ENCODE peak calls at places on chromosomes 7 and 10, in five cellular contexts. O, T, R, X and I are unnamed samples.

GRCh38 chr10:52170776-52171175 is 143.3 kb upstream of the DKK1 start:
- DNase-seq in T (no peak), O (no peak), X (no peak), R (no peak), I (no peak)

GRCh38 chr10:71521504-71522290 is 125.0 kb downstream of the CDH23 start:
- DNase-seq in R (no peak), T (no peak), O (no peak), X (no peak), I (no peak)

GRCh38 chr7:8065356-8065813 is 96.8 kb downstream of the GLCCI1 start:
- DNase-seq in R (no peak), O (no peak), T (no peak), X (no peak), I (no peak)

GRCh38 chr7:43071604-43072003 is 40.8 kb upstream of the HECW1 start:
- DNase-seq in R (no peak), T (no peak), X (no peak), O (no peak), I (no peak)

GRCh38 chr10:15344876-15345285 is 26.2 kb downstream of the FAM171A1 start:
- DNase-seq in T (no peak), R (no peak), X (no peak), O (no peak), I (no peak)

GRCh38 chr7:140478361-140479061 is 794 bp downstream of the MKRN1 start:
- DNase-seq in T (peak; percentile 70), X (peak; percentile 31), R (no peak), O (peak; percentile 41), I (no peak)

GRCh38 chr10:17113889-17114288 is 15.7 kb downstream of the CUBN start:
- DNase-seq in O (peak; percentile 37), T (peak; percentile 71), X (no peak), R (no peak), I (peak; percentile 27)

GRCh38 chr10:125037145-125037544 is 95.2 kb downstream of the ZRANB1 start:
- DNase-seq in R (no peak), T (no peak), X (peak; percentile 81), O (peak; percentile 57), I (no peak)

GRCh38 chr7:124532166-124532565 is 233.4 kb downstream of the GPR37 start:
- DNase-seq in T (no peak), O (no peak), X (no peak), R (no peak), I (no peak)

GRCh38 chr7:105887569-105888199 is 11.3 kb upstream of the ATXN7L1 start:
- DNase-seq in X (peak; percentile 32), T (no peak), O (no peak), R (no peak), I (no peak)

GRCh38 chr7:74452748-74453320 is 872 bp upstream of the GTF2IRD1 start:
- DNase-seq in X (no peak), O (peak; percentile 82), T (peak; percentile 88), R (no peak), I (no peak)

GRCh38 chr10:33749809-33750208 is 415.3 kb upstream of the NRP1 start:
- DNase-seq in R (no peak), X (no peak), T (no peak), O (no peak), I (no peak)

GRCh38 chr10:98225000-98225399 is 43.0 kb downstream of the LOXL4 start:
- DNase-seq in O (no peak), R (no peak), T (no peak), X (no peak), I (no peak)

GRCh38 chr7:26397786-26398435 is 106.2 kb downstream of the SNX10 start:
- DNase-seq in R (no peak), O (no peak), X (peak; percentile 23), T (no peak), I (no peak)

GRCh38 chr7:100677308-100678095 is 4.0 kb downstream of the GNB2 start:
- DNase-seq in R (no peak), O (peak; percentile 27), T (no peak), X (no peak), I (no peak)

GRCh38 chr7:152189026-152189425 is 163.6 kb downstream of the GALNT11 start:
- DNase-seq in X (no peak), T (no peak), O (no peak), R (no peak), I (no peak)

GRCh38 chr7:102260856-102261255 is 25.8 kb upstream of the SH2B2 start:
- DNase-seq in O (peak; percentile 36), T (no peak), X (no peak), R (no peak), I (no peak)

GRCh38 chr10:99234739-99235468 is 748 bp downstream of the HPSE2 start:
- DNase-seq in O (no peak), T (no peak), R (no peak), X (no peak), I (no peak)

GRCh38 chr7:30929686-30930085 is 18.0 kb downstream of the AQP1 start:
- DNase-seq in O (no peak), T (peak; percentile 48), R (no peak), X (no peak), I (no peak)

GRCh38 chr7:84057576-84057975 is 137.0 kb downstream of the SEMA3A start:
- DNase-seq in R (no peak), T (no peak), X (no peak), O (no peak), I (no peak)

GRCh38 chr7:84058311-84059076 is 136.1 kb downstream of the SEMA3A start:
- DNase-seq in X (no peak), R (no peak), T (no peak), O (no peak), I (no peak)

GRCh38 chr7:84055904-84056615 is 138.5 kb downstream of the SEMA3A start:
- DNase-seq in O (no peak), R (no peak), X (no peak), T (no peak), I (no peak)

GRCh38 chr7:84060000-84060399 is 134.6 kb downstream of the SEMA3A start:
- DNase-seq in X (no peak), R (no peak), T (no peak), O (no peak), I (no peak)

GRCh38 chr7:84060760-84061261 is 133.8 kb downstream of the SEMA3A start:
- DNase-seq in R (no peak), X (no peak), O (no peak), T (no peak), I (no peak)
- TF ChIP-seq EP300 in R (no peak), X (no peak), O (no peak), T (no peak), I (no peak)

GRCh38 chr10:3348561-3348960 is 176.0 kb upstream of the PITRM1 start:
- DNase-seq in R (no peak), T (no peak), X (no peak), O (no peak), I (no peak)
- TF ChIP-seq EP300 in R (no peak), T (no peak), X (no peak), O (no peak), I (no peak)

GRCh38 chr10:76085002-76085401 is 653.6 kb downstream of the LRMDA start:
- DNase-seq in T (no peak), X (no peak), O (no peak), R (no peak), I (no peak)
- TF ChIP-seq EP300 in T (no peak), X (no peak), O (no peak), R (no peak), I (no peak)

GRCh38 chr10:102802920-102803534 is 34.2 kb downstream of the CYP17A1 start:
- DNase-seq in T (peak; percentile 91), O (peak; percentile 35), X (peak; percentile 73), R (peak; percentile 38), I (no peak)
- TF ChIP-seq EP300 in T (peak; percentile 72), O (no peak), X (peak; percentile 82), R (no peak), I (peak; percentile 85)

GRCh38 chr7:5700391-5700985 is 81.0 kb downstream of the RNF216 start:
- DNase-seq in O (no peak), X (no peak), R (no peak), T (no peak), I (no peak)
- TF ChIP-seq EP300 in O (no peak), X (no peak), R (no peak), T (no peak), I (no peak)